ENCODE peak calls at places on chromosomes 13 and 19, in five cellular contexts. One of them, this sample, is unnamed.

GRCh38 chr13:86684402-86684801 is 885.2 kb upstream of the SLITRK6 start:
- DNase-seq in prostate gland: no peak
- DNase-seq in upper lobe of left lung: no peak
- DNase-seq in ovary: no peak
- DNase-seq in esophagus squamous epithelium: no peak
- DNase-seq in this sample: no peak

GRCh38 chr13:19586904-19587634 is 25.7 kb upstream of the TPTE2 start:
- DNase-seq in esophagus squamous epithelium: no peak
- DNase-seq in upper lobe of left lung: peak; percentile 47
- DNase-seq in prostate gland: no peak
- DNase-seq in ovary: no peak
- DNase-seq in this sample: no peak

GRCh38 chr13:31048521-31048920 is 113.2 kb downstream of the HSPH1 start:
- DNase-seq in esophagus squamous epithelium: no peak
- DNase-seq in prostate gland: no peak
- DNase-seq in ovary: no peak
- DNase-seq in upper lobe of left lung: no peak
- DNase-seq in this sample: no peak

GRCh38 chr19:54708781-54709180 is 15.5 kb upstream of the KIR3DL3 start:
- DNase-seq in ovary: no peak
- DNase-seq in esophagus squamous epithelium: no peak
- DNase-seq in upper lobe of left lung: no peak
- DNase-seq in prostate gland: no peak
- DNase-seq in this sample: no peak

GRCh38 chr19:33684550-33685303 is 63.0 kb downstream of the CHST8 start:
- DNase-seq in upper lobe of left lung: no peak
- DNase-seq in prostate gland: no peak
- DNase-seq in esophagus squamous epithelium: no peak
- DNase-seq in ovary: peak; percentile 17
- DNase-seq in this sample: no peak

GRCh38 chr13:42367836-42368235 is 95.9 kb downstream of the AKAP11 start:
- DNase-seq in ovary: no peak
- DNase-seq in esophagus squamous epithelium: no peak
- DNase-seq in upper lobe of left lung: no peak
- DNase-seq in prostate gland: no peak
- DNase-seq in this sample: no peak

GRCh38 chr13:73945871-73946270 is 188.3 kb downstream of the KLF12 start:
- DNase-seq in ovary: no peak
- DNase-seq in prostate gland: peak; percentile 23
- DNase-seq in upper lobe of left lung: no peak
- DNase-seq in esophagus squamous epithelium: no peak
- DNase-seq in this sample: no peak

GRCh38 chr13:113089693-113090414 is 15.7 kb upstream of the F7 start:
- DNase-seq in ovary: no peak
- DNase-seq in prostate gland: no peak
- DNase-seq in upper lobe of left lung: no peak
- DNase-seq in esophagus squamous epithelium: no peak
- DNase-seq in this sample: no peak

GRCh38 chr19:41928754-41929535 is 696 bp upstream of the ERFL start:
- DNase-seq in esophagus squamous epithelium: no peak
- DNase-seq in ovary: no peak
- DNase-seq in upper lobe of left lung: no peak
- DNase-seq in prostate gland: no peak
- DNase-seq in this sample: no peak

GRCh38 chr13:40629678-40630384 is 36.6 kb downstream of the FOXO1 start:
- DNase-seq in upper lobe of left lung: no peak
- DNase-seq in ovary: no peak
- DNase-seq in prostate gland: no peak
- DNase-seq in esophagus squamous epithelium: no peak
- DNase-seq in this sample: no peak

GRCh38 chr13:79541426-79542049 is 60.6 kb downstream of the NDFIP2 start:
- DNase-seq in upper lobe of left lung: no peak
- DNase-seq in esophagus squamous epithelium: no peak
- DNase-seq in prostate gland: peak; percentile 35
- DNase-seq in ovary: no peak
- DNase-seq in this sample: no peak

GRCh38 chr19:30696514-30696913 is 324.3 kb downstream of the ZNF536 start:
- DNase-seq in esophagus squamous epithelium: no peak
- DNase-seq in ovary: no peak
- DNase-seq in upper lobe of left lung: no peak
- DNase-seq in prostate gland: no peak
- DNase-seq in this sample: no peak

GRCh38 chr19:53868091-53868891 is 608 bp downstream of the MYADM start:
- DNase-seq in esophagus squamous epithelium: no peak
- DNase-seq in upper lobe of left lung: peak; percentile 66
- DNase-seq in prostate gland: peak; percentile 22
- DNase-seq in ovary: peak; percentile 78
- DNase-seq in this sample: peak; percentile 71

GRCh38 chr19:11152318-11153062 is 3.1 kb downstream of the SPC24 start:
- DNase-seq in upper lobe of left lung: peak; percentile 75
- DNase-seq in esophagus squamous epithelium: no peak
- DNase-seq in ovary: peak; percentile 78
- DNase-seq in prostate gland: peak; percentile 46
- DNase-seq in this sample: peak; percentile 87

GRCh38 chr19:39423258-39424086 is 11.0 kb downstream of the PLEKHG2 start:
- DNase-seq in esophagus squamous epithelium: no peak
- DNase-seq in upper lobe of left lung: no peak
- DNase-seq in prostate gland: no peak
- DNase-seq in ovary: peak; percentile 40
- DNase-seq in this sample: no peak

GRCh38 chr19:13781547-13781946 is 7.3 kb downstream of the C19orf53 start:
- DNase-seq in ovary: peak; percentile 75
- DNase-seq in upper lobe of left lung: peak; percentile 75
- DNase-seq in esophagus squamous epithelium: no peak
- DNase-seq in prostate gland: no peak
- DNase-seq in this sample: peak; percentile 86

GRCh38 chr13:112965103-112965502 is 3.9 kb upstream of the MCF2L start:
- DNase-seq in ovary: peak; percentile 30
- DNase-seq in esophagus squamous epithelium: no peak
- DNase-seq in prostate gland: no peak
- DNase-seq in upper lobe of left lung: no peak
- DNase-seq in this sample: peak; percentile 51

GRCh38 chr19:38173324-38174041 is 50.5 kb downstream of the DPF1 start:
- DNase-seq in upper lobe of left lung: no peak
- DNase-seq in esophagus squamous epithelium: no peak
- DNase-seq in prostate gland: no peak
- DNase-seq in ovary: no peak
- DNase-seq in this sample: no peak

GRCh38 chr13:101327844-101328243 is 88.5 kb downstream of the NALCN start:
- DNase-seq in esophagus squamous epithelium: no peak
- DNase-seq in ovary: no peak
- DNase-seq in upper lobe of left lung: no peak
- DNase-seq in prostate gland: no peak
- DNase-seq in this sample: no peak

GRCh38 chr13:25766576-25766975 is 285.2 kb downstream of the SHISA2 start:
- DNase-seq in esophagus squamous epithelium: no peak
- DNase-seq in ovary: no peak
- DNase-seq in upper lobe of left lung: no peak
- DNase-seq in prostate gland: no peak
- DNase-seq in this sample: no peak

GRCh38 chr13:99617474-99618255 is 116.4 kb downstream of the TM9SF2 start:
- DNase-seq in prostate gland: no peak
- DNase-seq in upper lobe of left lung: no peak
- DNase-seq in ovary: peak; percentile 69
- DNase-seq in esophagus squamous epithelium: no peak
- DNase-seq in this sample: peak; percentile 37

GRCh38 chr19:44539991-44540390 is 10.5 kb upstream of the CEACAM20 start:
- DNase-seq in ovary: no peak
- DNase-seq in prostate gland: no peak
- DNase-seq in esophagus squamous epithelium: no peak
- DNase-seq in upper lobe of left lung: no peak
- DNase-seq in this sample: no peak

GRCh38 chr13:28754698-28755545 is 36.2 kb upstream of the SLC46A3 start:
- DNase-seq in esophagus squamous epithelium: no peak
- DNase-seq in prostate gland: no peak
- DNase-seq in upper lobe of left lung: peak; percentile 38
- DNase-seq in ovary: no peak
- DNase-seq in this sample: no peak

GRCh38 chr13:41842029-41842428 is 118.9 kb downstream of the VWA8 start:
- DNase-seq in esophagus squamous epithelium: no peak
- DNase-seq in ovary: no peak
- DNase-seq in prostate gland: no peak
- DNase-seq in upper lobe of left lung: no peak
- DNase-seq in this sample: peak; percentile 20

DNA sequence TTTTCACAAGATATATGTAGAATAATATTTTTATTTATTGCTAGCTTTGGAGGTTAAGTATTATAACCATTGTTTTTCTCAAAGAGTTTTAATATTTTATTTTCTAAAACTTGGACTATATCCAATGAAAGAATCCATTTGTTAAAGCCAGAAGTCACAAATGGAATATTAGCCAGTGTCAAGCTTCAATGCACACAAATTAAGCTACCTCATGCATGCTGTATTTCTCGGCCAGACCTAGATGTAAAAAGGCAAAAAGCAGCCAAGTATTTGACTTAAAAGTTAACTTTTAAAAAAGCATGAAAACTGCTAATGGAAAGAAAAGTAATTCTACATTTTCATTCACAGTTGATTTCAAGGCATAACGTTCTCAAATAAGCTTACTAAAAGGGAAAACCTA is 160.0 kb upstream of the ATXN8OS start:
- DNase-seq in esophagus squamous epithelium: no peak
- DNase-seq in ovary: no peak
- DNase-seq in upper lobe of left lung: no peak
- DNase-seq in prostate gland: no peak
- DNase-seq in this sample: no peak
- H3K4me1 ChIP-seq in esophagus squamous epithelium: no peaks in the 10 kb centered on the region
- H3K4me1 ChIP-seq in ovary: no peaks in the 10 kb centered on the region
- H3K4me1 ChIP-seq in upper lobe of left lung: no peaks in the 10 kb centered on the region
- H3K4me1 ChIP-seq in prostate gland: no peaks in the 10 kb centered on the region
- H3K4me1 ChIP-seq in this sample: no peaks in the 10 kb centered on the region

DNA sequence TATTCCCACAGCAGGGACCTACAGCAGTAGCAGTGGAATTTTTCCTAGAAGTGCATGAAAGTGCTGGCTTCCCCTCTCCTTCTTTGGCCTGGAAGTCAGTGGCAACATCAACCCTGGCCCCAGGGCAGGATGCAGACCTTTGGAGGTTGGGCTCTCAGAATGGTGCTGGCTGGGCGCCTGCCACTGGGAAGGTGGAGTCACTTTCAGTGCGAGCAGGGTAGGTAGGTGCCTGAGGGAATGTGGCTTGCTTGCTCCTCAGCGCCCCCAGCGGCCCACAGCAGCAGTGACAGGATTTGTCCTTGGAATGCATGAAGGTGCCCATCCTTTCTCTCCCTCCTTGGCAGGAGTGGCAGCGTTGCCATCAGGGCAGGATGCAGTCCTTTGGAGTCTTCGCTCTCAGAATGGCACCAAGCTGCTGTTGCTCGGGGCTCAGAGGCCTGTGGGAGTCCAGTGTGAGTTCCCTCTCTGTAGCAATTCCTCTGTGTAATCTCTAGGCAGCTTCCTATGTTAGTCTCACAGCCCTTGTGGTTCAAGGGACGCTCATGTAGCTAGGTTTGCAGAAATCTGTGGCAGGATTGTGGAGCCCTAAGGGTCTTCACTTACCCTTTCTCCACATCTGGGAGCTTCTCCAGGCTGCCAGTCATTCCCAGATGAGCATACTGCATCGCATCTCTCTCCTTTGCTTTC is 354.4 kb upstream of the DACH1 start:
- DNase-seq in esophagus squamous epithelium: no peak
- DNase-seq in upper lobe of left lung: peak; percentile 20
- DNase-seq in prostate gland: no peak
- DNase-seq in ovary: peak; percentile 34
- DNase-seq in this sample: no peak
- TF ChIP-seq CTCF in esophagus squamous epithelium: peak; percentile 69
- TF ChIP-seq CTCF in upper lobe of left lung: peak; percentile 32
- TF ChIP-seq CTCF in prostate gland: no peak
- TF ChIP-seq CTCF in ovary: no peak
- TF ChIP-seq CTCF in this sample: no peak

GRCh38 chr13:46759861-46760260 is 37.1 kb downstream of the ESD start:
- DNase-seq in esophagus squamous epithelium: no peak
- DNase-seq in ovary: no peak
- DNase-seq in upper lobe of left lung: peak; percentile 56
- DNase-seq in prostate gland: peak; percentile 82
- DNase-seq in this sample: no peak
- TF ChIP-seq POLR2A in esophagus squamous epithelium: no peak
- TF ChIP-seq POLR2A in ovary: no peak
- TF ChIP-seq POLR2A in upper lobe of left lung: no peak
- TF ChIP-seq POLR2A in prostate gland: no peak
- TF ChIP-seq POLR2A in this sample: no peak

DNA sequence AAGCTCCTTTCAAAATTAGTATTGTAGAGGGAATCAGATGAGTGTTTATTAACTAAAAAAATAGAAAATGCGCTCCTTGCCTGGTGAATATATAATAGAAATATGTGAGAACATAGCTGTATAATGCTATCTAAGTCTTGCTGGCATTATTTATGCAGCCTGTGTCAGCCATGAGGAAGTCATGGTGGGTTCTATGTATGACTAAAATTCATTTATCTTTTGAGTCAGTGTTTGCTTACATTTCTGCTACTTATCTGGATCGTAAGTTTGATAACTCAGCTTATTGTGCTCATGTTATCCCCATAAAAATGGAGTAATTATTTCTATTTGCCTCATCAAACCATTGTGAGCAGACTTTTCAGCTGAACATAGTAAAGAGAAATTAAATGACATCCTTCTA is 449.3 kb downstream of the OXGR1 start:
- DNase-seq in ovary: no peak
- DNase-seq in upper lobe of left lung: no peak
- DNase-seq in prostate gland: no peak
- DNase-seq in esophagus squamous epithelium: no peak
- DNase-seq in this sample: no peak
- H3K4me1 ChIP-seq in ovary: no peaks in the 10 kb centered on the region
- H3K4me1 ChIP-seq in upper lobe of left lung: no peaks in the 10 kb centered on the region
- H3K4me1 ChIP-seq in prostate gland: no peaks in the 10 kb centered on the region
- H3K4me1 ChIP-seq in esophagus squamous epithelium: no peaks in the 10 kb centered on the region
- H3K4me1 ChIP-seq in this sample: no peaks in the 10 kb centered on the region

DNA sequence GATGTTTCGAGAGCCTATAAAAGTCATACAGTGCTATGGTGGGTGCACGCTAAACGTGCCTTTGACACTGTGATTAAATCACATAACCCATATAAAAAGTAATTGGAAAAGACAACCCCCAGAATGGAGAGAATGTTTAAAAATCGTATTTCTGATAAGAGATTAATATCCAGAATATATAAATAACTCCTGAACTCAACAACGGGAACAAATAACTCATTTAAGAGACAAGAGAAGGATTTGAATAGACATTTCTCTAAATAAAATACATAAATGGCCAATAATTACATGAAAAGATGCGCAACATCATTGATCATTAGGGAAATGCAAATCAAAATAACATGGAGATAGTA is 37.0 kb upstream of the IGFL4 start:
- DNase-seq in ovary: no peak
- DNase-seq in esophagus squamous epithelium: no peak
- DNase-seq in prostate gland: no peak
- DNase-seq in upper lobe of left lung: no peak
- DNase-seq in this sample: no peak
- TF ChIP-seq CTCF in ovary: no peak
- TF ChIP-seq CTCF in esophagus squamous epithelium: no peak
- TF ChIP-seq CTCF in prostate gland: peak; percentile 3
- TF ChIP-seq CTCF in upper lobe of left lung: no peak
- TF ChIP-seq CTCF in this sample: no peak

This sample was measured in uterus.